ENCODE peak calls at places on chromosomes 3 and 15, in nine cellular contexts. Q, B, A, W, U, N, F, Y and G are unnamed samples.

GRCh38 chr15:87827126-87827525 is 429.4 kb downstream of the NTRK3 start:
- DNase-seq in A (no peak), W (no peak), F (no peak), Q (no peak), U (no peak), N (peak), Y (no peak), B (no peak), G (no peak)

GRCh38 chr3:123261666-123262065 is 59.9 kb downstream of the SEC22A start:
- DNase-seq in F (no peak), U (no peak), A (no peak), W (no peak), N (no peak), B (no peak), Y (no peak), Q (no peak), G (no peak)

GRCh38 chr3:127688022-127688415 is 15.3 kb downstream of the ABTB1 start:
- DNase-seq in W (no peak), B (no peak), A (no peak), F (no peak), U (no peak), Y (no peak), Q (no peak), N (no peak), G (no peak)

GRCh38 chr3:128433630-128434185 is 33.0 kb downstream of the DNAJB8 start:
- DNase-seq in N (no peak), F (no peak), Y (no peak), W (no peak), U (no peak), B (no peak), Q (no peak), A (peak), G (no peak)

GRCh38 chr15:36080759-36081158 is 498.7 kb upstream of the CDIN1 start:
- DNase-seq in U (no peak), N (no peak), Y (no peak), B (no peak), A (no peak), W (no peak), Q (no peak), F (no peak), G (no peak)

GRCh38 chr3:129690406-129690805 is 83.9 kb upstream of the PLXND1 start:
- DNase-seq in W (no peak), F (no peak), Y (peak), N (peak), B (peak), A (peak), U (peak), Q (peak), G (peak)

GRCh38 chr3:10783360-10784346 is 32.4 kb upstream of the SLC6A11 start:
- DNase-seq in A (peak), Y (no peak), U (no peak), W (no peak), B (no peak), N (peak), F (no peak), Q (no peak), G (peak)

GRCh38 chr3:193132247-193132646 is 108.8 kb upstream of the PLAAT1 start:
- DNase-seq in U (no peak), F (no peak), A (no peak), Y (no peak), N (no peak), W (no peak), B (no peak), Q (no peak), G (no peak)

GRCh38 chr3:19596408-19596807 is 337.6 kb downstream of the EFHB start:
- DNase-seq in W (no peak), A (no peak), N (no peak), F (no peak), Q (no peak), B (no peak), U (no peak), Y (no peak), G (no peak)

GRCh38 chr15:58077427-58077826 is 11.9 kb upstream of the ALDH1A2 start:
- DNase-seq in N (no peak), A (no peak), B (no peak), Y (no peak), W (no peak), Q (no peak), U (no peak), F (no peak), G (no peak)

GRCh38 chr3:120622870-120623718 is 27.0 kb downstream of the NDUFB4 start:
- DNase-seq in Q (no peak), A (peak), U (no peak), Y (no peak), N (peak), F (no peak), B (no peak), W (no peak), G (no peak)

GRCh38 chr3:8020047-8020446 is 481.6 kb upstream of the LMCD1 start:
- DNase-seq in Q (no peak), F (no peak), U (no peak), N (no peak), Y (no peak), B (no peak), A (no peak), W (no peak), G (no peak)

GRCh38 chr3:21531909-21532308 is 219.1 kb downstream of the ZNF385D start:
- DNase-seq in Y (no peak), F (no peak), W (no peak), N (no peak), Q (no peak), U (no peak), B (no peak), A (no peak), G (no peak)

GRCh38 chr3:157417247-157417646 is 19.4 kb upstream of the PTX3 start:
- DNase-seq in F (no peak), W (no peak), N (no peak), Y (no peak), A (peak), Q (no peak), B (no peak), U (no peak), G (no peak)

GRCh38 chr3:184946922-184947321 is 135.0 kb downstream of the VPS8 start:
- DNase-seq in Q (no peak), W (no peak), F (no peak), N (no peak), U (no peak), Y (no peak), B (no peak), A (no peak), G (no peak)

GRCh38 chr15:25188551-25189101 is 233.8 kb downstream of the SNRPN start:
- DNase-seq in A (no peak), Y (no peak), Q (no peak), N (no peak), B (no peak), W (no peak), F (no peak), U (no peak), G (no peak)

GRCh38 chr3:10983219-10983916 is 9.2 kb upstream of the SLC6A1 start:
- DNase-seq in Q (no peak), W (no peak), F (no peak), N (peak), U (no peak), B (peak), Y (peak), A (peak), G (no peak)

GRCh38 chr3:8846176-8846575 is 76.8 kb upstream of the OXTR start:
- DNase-seq in Y (no peak), U (no peak), F (no peak), Q (no peak), W (no peak), B (no peak), N (no peak), A (no peak), G (no peak)

GRCh38 chr3:170767576-170767941 is 102.4 kb downstream of the RPL22L1 start:
- DNase-seq in N (no peak), F (no peak), Q (no peak), Y (no peak), A (no peak), B (no peak), W (no peak), U (no peak), G (no peak)

GRCh38 chr3:12905316-12906071 is 64.1 kb upstream of the RPL32 start:
- DNase-seq in Y (no peak), Q (no peak), W (no peak), B (no peak), N (no peak), U (no peak), F (no peak), A (no peak), G (no peak)

GRCh38 chr15:87850916-87851315 is 405.6 kb downstream of the NTRK3 start:
- DNase-seq in A (no peak), W (no peak), Y (no peak), U (no peak), N (no peak), B (no peak), Q (no peak), F (no peak), G (no peak)

GRCh38 chr3:67000006-67000405 is 1.9 kb downstream of the KBTBD8 start:
- DNase-seq in F (no peak), A (no peak), W (no peak), Q (no peak), U (no peak), B (no peak), Y (no peak), N (peak), G (no peak)

GRCh38 chr15:84731774-84732173 is 15.8 kb upstream of the SEC11A start:
- DNase-seq in B (no peak), Q (no peak), W (peak), U (no peak), A (no peak), Y (no peak), N (peak), F (no peak), G (no peak)

GRCh38 chr3:72969766-72970165 is 26.8 kb upstream of the PPP4R2 start:
- DNase-seq in B (no peak), Y (no peak), W (no peak), U (no peak), A (no peak), F (no peak), Q (no peak), N (no peak), G (no peak)

GRCh38 chr3:48478631-48479555 is 25.1 kb downstream of the SHISA5 start:
- DNase-seq in F (no peak), N (no peak), B (no peak), A (no peak), U (peak), Q (no peak), Y (no peak), W (no peak), G (peak)

GRCh38 chr3:184176377-184177330 is 2.0 kb downstream of the AP2M1 start:
- DNase-seq in F (no peak), N (peak), Y (no peak), U (no peak), Q (peak), B (peak), W (peak), A (no peak), G (no peak)

GRCh38 chr3:127351350-127351749 is 63.5 kb upstream of the PRR20G start:
- DNase-seq in F (no peak), B (no peak), Y (no peak), A (no peak), Q (no peak), U (no peak), N (no peak), W (no peak), G (no peak)

GRCh38 chr3:10015476-10015904 is 10.7 kb upstream of the FANCD2 start:
- DNase-seq in F (no peak), Q (peak), U (no peak), A (no peak), W (peak), B (peak), N (peak), Y (no peak), G (no peak)